ENCODE peak calls at places on chromosomes 12 and 14, in six cellular contexts. Z, X, R, W, B and D are unnamed samples.

GRCh38 chr12:99135376-99135775 is 490.3 kb downstream of the APAF1 start:
- DNase-seq in X (no peak), R (no peak), Z (no peak), W (no peak), B (no peak), D (no peak)

GRCh38 chr14:91714805-91715204 is 17.1 kb downstream of the CATSPERB start:
- DNase-seq in Z (no peak), W (peak; percentile 67), R (no peak), B (no peak), X (no peak), D (no peak)

GRCh38 chr14:50599700-50600444 is 39.9 kb downstream of the ATL1 start:
- DNase-seq in B (no peak), Z (no peak), W (no peak), R (no peak), X (no peak), D (no peak)

GRCh38 chr12:49622501-49623141 is 740 bp upstream of the PRPF40B start:
- DNase-seq in Z (no peak), X (no peak), W (peak; percentile 69), B (no peak), R (no peak), D (peak; percentile 48)

GRCh38 chr14:102033241-102033640 is 53.6 kb downstream of the HSP90AA1 start:
- DNase-seq in B (no peak), X (no peak), Z (no peak), R (no peak), W (no peak), D (no peak)

GRCh38 chr14:94089479-94089878 is 8.4 kb downstream of the IFI27L1 start:
- DNase-seq in W (no peak), X (no peak), B (no peak), R (no peak), Z (no peak), D (no peak)

GRCh38 chr12:124277394-124278222 is 17.3 kb upstream of the RFLNA start:
- DNase-seq in R (no peak), W (no peak), B (no peak), Z (no peak), X (no peak), D (no peak)

GRCh38 chr12:120761581-120761980 is 36.0 kb downstream of the ACADS start:
- DNase-seq in B (no peak), W (no peak), Z (no peak), X (no peak), R (no peak), D (no peak)

GRCh38 chr12:17588968-17589367 is 501.0 kb downstream of the RERGL start:
- DNase-seq in R (no peak), X (no peak), W (no peak), B (peak; percentile 2), Z (no peak), D (no peak)

GRCh38 chr14:23558363-23559009 is 2.4 kb downstream of the THTPA start:
- DNase-seq in B (no peak), Z (no peak), X (no peak), R (no peak), W (no peak), D (no peak)

GRCh38 chr14:23041729-23042128 is 283 bp upstream of the PSMB11 start:
- DNase-seq in W (no peak), Z (no peak), B (no peak), R (no peak), X (no peak), D (no peak)

GRCh38 chr12:13210022-13210539 is 13.6 kb downstream of the EMP1 start:
- DNase-seq in Z (no peak), B (no peak), R (no peak), X (no peak), W (no peak), D (no peak)

GRCh38 chr12:62738611-62739010 is 196.3 kb downstream of the PPM1H start:
- DNase-seq in B (no peak), X (no peak), R (no peak), W (no peak), Z (no peak), D (no peak)

GRCh38 chr12:65229441-65229840 is 49.0 kb upstream of the MSRB3 start:
- DNase-seq in W (no peak), B (no peak), X (no peak), R (no peak), Z (no peak), D (no peak)

GRCh38 chr12:77299910-77300772 is 234.8 kb upstream of the E2F7 start:
- DNase-seq in W (no peak), Z (no peak), X (no peak), R (no peak), B (no peak), D (no peak)

DNA sequence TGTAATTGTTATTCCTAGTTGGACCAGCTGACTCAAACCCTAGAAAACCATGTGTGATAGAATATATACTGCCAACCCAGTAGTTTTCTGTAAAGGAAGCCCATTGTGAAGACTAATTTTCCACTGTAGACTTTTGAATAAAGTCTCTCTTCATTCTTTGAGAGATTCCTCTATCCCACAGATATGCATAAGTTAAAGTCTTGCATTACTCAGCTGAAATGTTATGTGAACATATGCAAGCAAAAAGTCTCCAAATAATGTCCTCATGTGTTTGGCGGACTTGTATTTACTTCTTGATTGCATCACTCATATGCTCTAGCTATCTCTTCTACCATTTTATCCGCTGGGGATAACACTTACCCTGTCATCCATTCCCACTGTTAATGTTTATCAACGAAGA is 35.1 kb upstream of the OTOGL start:
- DNase-seq in B (no peak), Z (no peak), R (no peak), X (no peak), W (no peak), D (no peak)
- H3K27ac ChIP-seq in B (no peak overlapping the region), Z (no peak overlapping the region), R (no peak overlapping the region), X (no peak overlapping the region), W (no peak overlapping the region), D (no peak overlapping the region)

GRCh38 chr14:32703246-32703645 is 235.4 kb upstream of the NPAS3 start:
- DNase-seq in Z (no peak), X (no peak), B (no peak), R (no peak), W (no peak), D (no peak)
- H3K27ac ChIP-seq in Z (peak overlapping the region; percentile 74), X (peak overlapping the region; percentile 75), B (no peak overlapping the region), R (peak overlapping the region; percentile 71), W (no peak overlapping the region), D (no peak overlapping the region)

GRCh38 chr14:25090716-25091454 is 40.9 kb upstream of the STXBP6 start:
- DNase-seq in W (no peak), B (no peak), X (no peak), R (no peak), Z (no peak), D (no peak)
- H3K27ac ChIP-seq in W (no peak overlapping the region), B (no peak overlapping the region), X (no peak overlapping the region), R (no peak overlapping the region), Z (peak overlapping the region; percentile 42), D (no peak overlapping the region)

GRCh38 chr12:122903704-122904034 is 7.7 kb upstream of the VPS37B start:
- DNase-seq in Z (no peak), B (no peak), W (no peak), X (no peak), R (no peak), D (no peak)
- H3K27ac ChIP-seq in Z (no peak overlapping the region), B (no peak overlapping the region), W (no peak overlapping the region), X (no peak overlapping the region), R (no peak overlapping the region), D (no peak overlapping the region)

GRCh38 chr14:89344871-89345270 is 72.2 kb downstream of the FOXN3 start:
- DNase-seq in Z (no peak), R (no peak), X (no peak), W (no peak), B (no peak), D (no peak)
- H3K27ac ChIP-seq in Z (peak overlapping the region; percentile 71), R (no peak overlapping the region), X (no peak overlapping the region), W (no peak overlapping the region), B (no peak overlapping the region), D (no peak overlapping the region)

GRCh38 chr12:32548691-32549412 is 130.2 kb upstream of the DNM1L start:
- DNase-seq in R (no peak), X (no peak), Z (no peak), B (no peak), W (no peak), D (no peak)

GRCh38 chr12:32545413-32545970 is 133.6 kb upstream of the DNM1L start:
- DNase-seq in R (no peak), X (no peak), B (no peak), W (no peak), Z (no peak), D (no peak)

GRCh38 chr12:32544893-32545292 is 134.2 kb upstream of the DNM1L start:
- DNase-seq in W (no peak), R (no peak), X (no peak), B (no peak), Z (no peak), D (no peak)

GRCh38 chr12:32549675-32550079 is 129.4 kb upstream of the DNM1L start:
- DNase-seq in R (peak; percentile 15), X (no peak), B (no peak), Z (no peak), W (no peak), D (no peak)

DNA sequence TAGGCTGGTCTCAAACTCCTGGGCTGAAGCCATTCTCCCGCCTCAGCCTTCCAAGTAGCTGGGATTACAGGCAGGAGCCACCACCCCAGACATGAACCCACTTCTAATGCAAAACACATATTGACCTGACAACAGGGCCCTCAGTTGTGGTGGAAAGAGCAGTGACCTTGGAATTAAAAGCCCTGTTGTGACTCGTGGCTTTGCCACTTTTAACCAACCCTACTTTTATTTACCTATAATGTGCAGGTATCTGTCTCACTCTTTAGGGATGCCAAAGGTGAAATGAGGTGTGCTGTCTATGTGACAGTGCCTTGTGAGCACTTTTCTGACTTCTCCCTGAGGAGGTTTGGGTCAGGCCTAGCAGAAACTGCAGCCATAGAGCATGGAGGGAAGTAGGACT is 132.8 kb upstream of the DNM1L start:
- DNase-seq in Z (no peak), R (no peak), X (no peak), W (no peak), B (no peak), D (no peak)
- H3K27ac ChIP-seq in Z (no peak overlapping the region), R (no peak overlapping the region), X (no peak overlapping the region), W (no peak overlapping the region), B (no peak overlapping the region), D (no peak overlapping the region)